ENCODE peak calls at places on chromosomes 12 and 14, in four cellular contexts. One of them, this sample, is unnamed.

GRCh38 chr12:100860611-100861010 is 66.0 kb downstream of the ANO4 start:
- DNase-seq in GM12878: no peak
- DNase-seq in HepG2: no peak
- DNase-seq in K562: no peak
- DNase-seq in this sample: no peak

GRCh38 chr12:116598341-116599284 is 39.4 kb downstream of the MAP1LC3B2 start:
- DNase-seq in GM12878: no peak
- DNase-seq in HepG2: no peak
- DNase-seq in K562: peak; percentile 73
- DNase-seq in this sample: no peak

GRCh38 chr12:14853966-14854365 is 10.6 kb upstream of the ART4 start:
- DNase-seq in GM12878: no peak
- DNase-seq in HepG2: no peak
- DNase-seq in K562: no peak
- DNase-seq in this sample: no peak

GRCh38 chr14:77970646-77971045 is 170.7 kb downstream of the ADCK1 start:
- DNase-seq in GM12878: no peak
- DNase-seq in HepG2: no peak
- DNase-seq in K562: no peak
- DNase-seq in this sample: no peak

GRCh38 chr14:103520657-103521437 is 1.8 kb downstream of the CKB start:
- DNase-seq in GM12878: no peak
- DNase-seq in HepG2: no peak
- DNase-seq in K562: peak; percentile 76
- DNase-seq in this sample: peak; percentile 92

GRCh38 chr12:1320021-1320420 is 274.4 kb downstream of the FBXL14 start:
- DNase-seq in GM12878: no peak
- DNase-seq in HepG2: no peak
- DNase-seq in K562: no peak
- DNase-seq in this sample: no peak

GRCh38 chr12:49824886-49825285 is 3.3 kb downstream of the NCKAP5L start:
- DNase-seq in GM12878: no peak
- DNase-seq in HepG2: no peak
- DNase-seq in K562: no peak
- DNase-seq in this sample: no peak

GRCh38 chr12:2301531-2302461 is 249.0 kb downstream of the CACNA1C start:
- DNase-seq in GM12878: no peak
- DNase-seq in HepG2: no peak
- DNase-seq in K562: no peak
- DNase-seq in this sample: no peak

GRCh38 chr14:25116607-25117006 is 66.7 kb upstream of the STXBP6 start:
- DNase-seq in GM12878: no peak
- DNase-seq in HepG2: no peak
- DNase-seq in K562: no peak
- DNase-seq in this sample: no peak

GRCh38 chr12:89525002-89525823 is 617 bp upstream of the GALNT4 start:
- DNase-seq in GM12878: no peak
- DNase-seq in HepG2: peak; percentile 17
- DNase-seq in K562: peak; percentile 45
- DNase-seq in this sample: peak; percentile 73

GRCh38 chr14:75794615-75795038 is 133.6 kb downstream of the TTLL5 start:
- DNase-seq in GM12878: no peak
- DNase-seq in HepG2: peak; percentile 9
- DNase-seq in K562: no peak
- DNase-seq in this sample: peak; percentile 7

GRCh38 chr12:82866946-82867345 is 180.2 kb downstream of the TMTC2 start:
- DNase-seq in GM12878: no peak
- DNase-seq in HepG2: no peak
- DNase-seq in K562: no peak
- DNase-seq in this sample: peak; percentile 12

GRCh38 chr12:89731064-89731463 is 22.4 kb upstream of the ATP2B1 start:
- DNase-seq in GM12878: no peak
- DNase-seq in HepG2: no peak
- DNase-seq in K562: no peak
- DNase-seq in this sample: no peak

GRCh38 chr12:77625441-77625840 is 205.3 kb upstream of the NAV3 start:
- DNase-seq in GM12878: no peak
- DNase-seq in HepG2: no peak
- DNase-seq in K562: no peak
- DNase-seq in this sample: no peak

GRCh38 chr12:47854531-47854930 is 34.8 kb upstream of the HDAC7 start:
- DNase-seq in GM12878: no peak
- DNase-seq in HepG2: no peak
- DNase-seq in K562: no peak
- DNase-seq in this sample: no peak

GRCh38 chr14:84003316-84003715 is 1526.6 kb upstream of the FLRT2 start:
- DNase-seq in GM12878: no peak
- DNase-seq in HepG2: no peak
- DNase-seq in K562: no peak
- DNase-seq in this sample: no peak

GRCh38 chr14:99273025-99273723 is 1.2 kb upstream of the BCL11B start:
- DNase-seq in GM12878: no peak
- DNase-seq in HepG2: peak; percentile 16
- DNase-seq in K562: no peak
- DNase-seq in this sample: peak; percentile 43

GRCh38 chr12:55745361-55746146 is 2.6 kb downstream of the GDF11 start:
- DNase-seq in GM12878: no peak
- DNase-seq in HepG2: peak; percentile 36
- DNase-seq in K562: peak; percentile 61
- DNase-seq in this sample: peak; percentile 79

GRCh38 chr12:15164997-15165659 is 56.1 kb downstream of the RERG start:
- DNase-seq in GM12878: no peak
- DNase-seq in HepG2: no peak
- DNase-seq in K562: no peak
- DNase-seq in this sample: no peak

GRCh38 chr12:53034459-53034858 is 15.4 kb upstream of the TNS2 start:
- DNase-seq in GM12878: no peak
- DNase-seq in HepG2: no peak
- DNase-seq in K562: no peak
- DNase-seq in this sample: no peak

GRCh38 chr14:29671034-29671433 is 256.6 kb downstream of the PRKD1 start:
- DNase-seq in GM12878: no peak
- DNase-seq in HepG2: no peak
- DNase-seq in K562: no peak
- DNase-seq in this sample: no peak

GRCh38 chr12:124398578-124399227 is 103.8 kb downstream of the RFLNA start:
- DNase-seq in GM12878: no peak
- DNase-seq in HepG2: no peak
- DNase-seq in K562: no peak
- DNase-seq in this sample: no peak

GRCh38 chr12:10283028-10283427 is 24.6 kb upstream of the KLRD1 start:
- DNase-seq in GM12878: no peak
- DNase-seq in HepG2: no peak
- DNase-seq in K562: no peak
- DNase-seq in this sample: no peak

GRCh38 chr12:79826267-79827128 is 108.4 kb downstream of the PPP1R12A start:
- DNase-seq in GM12878: no peak
- DNase-seq in HepG2: peak; percentile 77
- DNase-seq in K562: no peak
- DNase-seq in this sample: no peak

GRCh38 chr14:99982449-99983250 is 82.6 kb upstream of the EVL start:
- DNase-seq in GM12878: peak; percentile 33
- DNase-seq in HepG2: peak; percentile 39
- DNase-seq in K562: peak; percentile 57
- DNase-seq in this sample: peak; percentile 81

GRCh38 chr12:103632554-103633216 is 45.6 kb downstream of the STAB2 start:
- DNase-seq in GM12878: peak; percentile 31
- DNase-seq in HepG2: peak; percentile 66
- DNase-seq in K562: peak; percentile 89
- DNase-seq in this sample: peak; percentile 79

GRCh38 chr14:58912799-58913432 is 275.2 kb downstream of the DACT1 start:
- DNase-seq in GM12878: no peak
- DNase-seq in HepG2: no peak
- DNase-seq in K562: no peak
- DNase-seq in this sample: no peak

GRCh38 chr12:1534708-1535107 is 59.7 kb downstream of the FBXL14 start:
- DNase-seq in GM12878: peak; percentile 54
- DNase-seq in HepG2: no peak
- DNase-seq in K562: no peak
- DNase-seq in this sample: no peak

GRCh38 chr14:74840603-74841030 is 35.3 kb downstream of the PROX2 start:
- DNase-seq in GM12878: no peak
- DNase-seq in HepG2: no peak
- DNase-seq in K562: no peak
- DNase-seq in this sample: no peak

GRCh38 chr12:64577046-64577445 is 33.2 kb upstream of the RASSF3 start:
- DNase-seq in GM12878: no peak
- DNase-seq in HepG2: no peak
- DNase-seq in K562: no peak
- DNase-seq in this sample: no peak

GRCh38 chr12:104974626-104975290 is 11.4 kb upstream of the NOPCHAP1 start:
- DNase-seq in GM12878: peak; percentile 97
- DNase-seq in HepG2: no peak
- DNase-seq in K562: no peak
- DNase-seq in this sample: no peak

GRCh38 chr14:99158150-99158549 is 113.8 kb downstream of the BCL11B start:
- DNase-seq in GM12878: no peak
- DNase-seq in HepG2: no peak
- DNase-seq in K562: no peak
- DNase-seq in this sample: no peak

GRCh38 chr12:58161773-58162172 is 220.4 kb downstream of the ATP23 start:
- DNase-seq in GM12878: no peak
- DNase-seq in HepG2: no peak
- DNase-seq in K562: no peak
- DNase-seq in this sample: no peak

GRCh38 chr12:26274441-26275312 is 79.3 kb downstream of the SSPN start:
- DNase-seq in GM12878: peak; percentile 94
- DNase-seq in HepG2: peak; percentile 96
- DNase-seq in K562: peak; percentile 74
- DNase-seq in this sample: peak; percentile 17
- TF ChIP-seq NFIC in GM12878: peak; percentile 71
- TF ChIP-seq NFIC in HepG2: peak; percentile 26
- TF ChIP-seq NFIC in K562: peak; percentile 47
- TF ChIP-seq NFIC in this sample: peak; percentile 73

DNA sequence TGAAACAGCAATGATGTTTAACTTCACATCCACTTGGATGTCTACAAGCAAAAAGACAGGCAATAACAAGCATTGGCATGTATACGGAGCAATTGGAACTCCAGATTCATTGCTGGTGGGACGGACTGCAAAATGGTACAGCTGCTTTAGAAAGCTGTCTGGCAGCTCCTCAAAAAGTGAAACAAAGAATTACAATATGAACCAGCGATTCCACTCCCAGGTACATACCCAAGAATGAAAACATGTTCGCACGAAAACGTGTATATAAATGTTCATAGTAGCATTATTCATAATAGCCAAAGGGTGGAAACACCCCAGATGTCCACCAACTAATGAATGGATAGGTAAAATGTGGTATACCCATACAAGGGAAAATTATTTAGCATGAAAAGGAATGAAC is 125.7 kb downstream of the HMGA2 start:
- DNase-seq in GM12878: no peak
- DNase-seq in HepG2: no peak
- DNase-seq in K562: no peak
- DNase-seq in this sample: no peak
- TF ChIP-seq EP300 in GM12878: no peak
- TF ChIP-seq EP300 in HepG2: no peak
- TF ChIP-seq EP300 in K562: no peak
- TF ChIP-seq EP300 in this sample: no peak

DNA sequence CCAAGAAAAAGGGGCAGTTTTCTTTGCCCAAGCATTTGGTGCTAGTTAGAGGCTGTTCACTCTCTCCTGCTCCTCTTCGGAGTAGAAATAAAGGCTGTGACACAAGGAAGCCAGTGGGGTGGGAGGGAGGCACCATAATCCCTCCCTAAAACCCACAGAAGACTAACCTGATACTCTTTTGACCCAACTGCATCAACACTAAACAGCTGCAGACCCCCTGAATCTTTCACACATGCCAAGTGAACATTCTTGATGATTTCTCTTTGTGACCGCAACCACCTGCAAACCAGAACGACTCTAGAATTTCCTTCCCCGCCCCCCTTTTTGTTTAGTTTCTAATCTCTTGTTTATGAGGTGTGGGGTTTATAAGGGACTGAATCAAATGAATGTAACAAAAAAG is 175.8 kb upstream of the BCL2L14 start:
- DNase-seq in GM12878: peak; percentile 31
- DNase-seq in HepG2: no peak
- DNase-seq in K562: no peak
- DNase-seq in this sample: no peak
- TF ChIP-seq NFIC in GM12878: peak; percentile 51
- TF ChIP-seq NFIC in HepG2: no peak
- TF ChIP-seq NFIC in K562: no peak
- TF ChIP-seq NFIC in this sample: no peak

DNA sequence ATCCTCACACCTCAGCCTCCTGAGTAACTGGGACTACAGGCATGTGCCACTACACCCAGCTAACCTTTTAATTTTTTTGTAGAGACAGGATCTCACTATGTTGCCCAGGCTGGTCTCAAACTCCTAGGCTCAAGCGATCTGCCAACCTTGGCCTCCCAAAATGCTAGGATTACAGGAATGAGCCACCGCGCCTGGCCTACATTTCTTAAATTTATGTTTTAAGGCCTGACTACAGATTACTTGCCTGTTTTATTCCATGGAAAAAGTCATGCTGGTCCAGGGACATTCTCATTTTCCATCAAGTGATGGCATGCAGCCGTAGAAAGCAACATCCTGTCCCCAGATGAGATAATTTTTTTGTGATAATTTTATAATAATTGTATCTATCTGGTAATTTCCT is 6.1 kb downstream of the CD9 start:
- DNase-seq in GM12878: no peak
- DNase-seq in HepG2: no peak
- DNase-seq in K562: no peak
- DNase-seq in this sample: no peak
- TF ChIP-seq EP300 in GM12878: no peak
- TF ChIP-seq EP300 in HepG2: no peak
- TF ChIP-seq EP300 in K562: no peak
- TF ChIP-seq EP300 in this sample: no peak